ENCODE peak calls at places on chromosomes 1 and 21, in eight cellular contexts. B is skeletal muscle cell; G is endothelial cell; C is CD8-positive, alpha-beta T cell; P is astrocyte of the cerebellum; I is fibroblast of lung; M is stimulated activated CD4-positive, alpha-beta T cell treated with anti-CD3 and anti-CD28 coated beads, Interleukin-1b, Interleukin-23, amount 100 ng/mL, for 24 hours; X is posterior cingulate gyrus. W is an unnamed sample.

GRCh38 chr1:183778006-183778405 is 26.9 kb upstream of the RGL1 start:
- DNase-seq in P (peak), X (no peak), B (no peak), I (peak), C (no peak), M (no peak), G (no peak), W (no peak)

GRCh38 chr1:109116286-109116685 is 2.4 kb downstream of the ELAPOR1 start:
- DNase-seq in B (no peak), I (no peak), G (no peak), M (no peak), C (no peak), X (no peak), P (no peak), W (no peak)

GRCh38 chr1:27569506-27570382 is 34.2 kb downstream of the AHDC1 start:
- DNase-seq in X (no peak), G (no peak), M (no peak), I (no peak), B (no peak), C (no peak), P (no peak), W (no peak)

GRCh38 chr1:156508205-156508954 is 7.8 kb upstream of the MEF2D start:
- DNase-seq in M (no peak), X (no peak), B (no peak), C (no peak), G (no peak), I (peak), P (peak), W (no peak)

GRCh38 chr21:25997788-25998611 is 172.6 kb downstream of the APP start:
- DNase-seq in C (no peak), M (no peak), I (no peak), B (no peak), G (peak), X (no peak), P (no peak), W (peak)

GRCh38 chr1:33072707-33073106 is 8.2 kb upstream of the AZIN2 start:
- DNase-seq in X (no peak), G (no peak), P (no peak), M (no peak), I (peak), C (no peak), B (peak), W (no peak)

GRCh38 chr21:42499430-42500106 is 3.5 kb upstream of the RSPH1 start:
- DNase-seq in B (no peak), C (peak), P (no peak), G (no peak), I (no peak), M (no peak), X (no peak), W (no peak)

GRCh38 chr1:214280386-214281029 is 451 bp upstream of the SMYD2 start:
- DNase-seq in C (no peak), I (peak), M (peak), B (no peak), P (no peak), G (peak), X (no peak), W (peak)

GRCh38 chr1:3373175-3373574 is 81.3 kb upstream of the ARHGEF16 start:
- DNase-seq in I (no peak), M (no peak), X (no peak), B (no peak), P (no peak), C (no peak), G (no peak), W (no peak)

GRCh38 chr1:50553921-50554320 is 130.7 kb upstream of the DMRTA2 start:
- DNase-seq in P (no peak), G (no peak), M (no peak), B (no peak), C (no peak), I (no peak), X (no peak), W (no peak)

GRCh38 chr1:30777060-30777905 is 19.7 kb upstream of the LAPTM5 start:
- DNase-seq in G (no peak), X (peak), P (no peak), I (no peak), C (no peak), B (no peak), M (no peak), W (no peak)

GRCh38 chr1:59750612-59751395 is 63.9 kb upstream of the HOOK1 start:
- DNase-seq in M (no peak), P (peak), B (peak), G (no peak), I (peak), C (no peak), X (no peak), W (peak)

GRCh38 chr1:56375184-56375837 is 204.1 kb downstream of the PLPP3 start:
- DNase-seq in G (no peak), I (peak), P (peak), B (no peak), C (no peak), M (no peak), X (no peak), W (no peak)

GRCh38 chr1:6588893-6589481 is 9.2 kb downstream of the ZBTB48 start:
- DNase-seq in G (no peak), I (no peak), C (no peak), B (no peak), P (no peak), M (no peak), X (no peak), W (no peak)

GRCh38 chr1:3711780-3712451 is 40.3 kb upstream of the CCDC27 start:
- DNase-seq in M (no peak), C (no peak), B (no peak), G (no peak), X (no peak), I (no peak), P (no peak), W (no peak)

GRCh38 chr1:236688705-236689104 is 2.4 kb downstream of the ACTN2 start:
- DNase-seq in I (no peak), B (no peak), P (no peak), C (no peak), G (no peak), X (no peak), M (no peak), W (no peak)

GRCh38 chr1:27574871-27575831 is 28.8 kb downstream of the AHDC1 start:
- DNase-seq in B (peak), C (no peak), I (peak), M (no peak), X (peak), P (peak), G (peak), W (no peak)

GRCh38 chr1:234676103-234676594 is 66.2 kb upstream of the IRF2BP2 start:
- DNase-seq in P (no peak), M (peak), G (peak), B (peak), C (peak), I (peak), X (peak), W (peak)

GRCh38 chr1:87151500-87152421 is 176.9 kb upstream of the LMO4 start:
- DNase-seq in G (peak), I (peak), P (no peak), X (peak), C (no peak), B (peak), M (no peak), W (peak)

GRCh38 chr1:115669002-115669673 is 27.4 kb downstream of the VANGL1 start:
- DNase-seq in B (peak), X (no peak), P (peak), G (no peak), I (peak), M (no peak), C (no peak), W (no peak)

GRCh38 chr1:3614755-3615742 is 3.7 kb upstream of the MEGF6 start:
- DNase-seq in M (no peak), G (no peak), P (no peak), B (no peak), I (no peak), X (no peak), C (peak), W (no peak)

GRCh38 chr1:87880098-87880746 is 551.5 kb downstream of the LMO4 start:
- DNase-seq in M (no peak), P (no peak), G (no peak), I (no peak), B (no peak), X (no peak), C (no peak), W (no peak)

W was measured in Ammon's horn.